ENCODE peak calls at places on chromosomes 7 and 10, in six cellular contexts. N is breast epithelium, O is A549, T is heart left ventricle, F is hepatocyte, X is adrenal gland. I is an unnamed sample. For H3K9me3, the result is how much of the 10 kb centered on the place peaks cover.

GRCh38 chr7:15459018-15459621 is 102.7 kb downstream of the AGMO start:
- DNase-seq in N (no peak), O (no peak), T (peak), F (no peak), X (no peak), I (no peak)

GRCh38 chr7:130845581-130846085 is 111.6 kb upstream of the KLF14 start:
- DNase-seq in N (no peak), O (peak), T (no peak), F (no peak), X (no peak), I (no peak)

GRCh38 chr7:73908123-73908611 is 47.2 kb downstream of the TMEM270 start:
- DNase-seq in N (no peak), O (no peak), T (no peak), F (no peak), X (no peak), I (no peak)

GRCh38 chr10:110029448-110029847 is 21.7 kb downstream of the ADD3 start:
- DNase-seq in N (no peak), O (no peak), T (no peak), F (no peak), X (no peak), I (no peak)

GRCh38 chr7:43834463-43835251 is 34.7 kb downstream of the MRPS24 start:
- DNase-seq in N (no peak), O (no peak), T (no peak), F (no peak), X (peak), I (peak)

GRCh38 chr10:49328401-49329185 is 29.6 kb downstream of the C10orf71 start:
- DNase-seq in N (no peak), O (no peak), T (no peak), F (no peak), X (no peak), I (no peak)

GRCh38 chr10:37952926-37953325 is 23.5 kb downstream of the ZNF25 start:
- DNase-seq in N (no peak), O (no peak), T (no peak), F (no peak), X (no peak), I (no peak)

GRCh38 chr7:27048438-27048837 is 47.4 kb downstream of the HOXA1 start:
- DNase-seq in N (no peak), O (no peak), T (no peak), F (no peak), X (no peak), I (no peak)

GRCh38 chr7:24827589-24827988 is 70.3 kb upstream of the GSDME start:
- DNase-seq in N (no peak), O (no peak), T (no peak), F (no peak), X (no peak), I (no peak)

GRCh38 chr7:128271471-128272454 is 30.7 kb downstream of the LEP start:
- DNase-seq in N (peak), O (no peak), T (no peak), F (no peak), X (no peak), I (no peak)

GRCh38 chr7:72278550-72278949 is 133.6 kb downstream of the CALN1 start:
- DNase-seq in N (no peak), O (no peak), T (no peak), F (no peak), X (no peak), I (no peak)

GRCh38 chr10:19971343-19971742 is 155.1 kb downstream of the PLXDC2 start:
- DNase-seq in N (no peak), O (no peak), T (no peak), F (no peak), X (no peak), I (no peak)

GRCh38 chr10:7186387-7187032 is 224.3 kb downstream of the SFMBT2 start:
- DNase-seq in N (no peak), O (no peak), T (no peak), F (no peak), X (no peak), I (no peak)

GRCh38 chr7:39950473-39951155 is 558 bp downstream of the CDK13 start:
- DNase-seq in N (peak), O (no peak), T (peak), F (peak), X (peak), I (peak)

GRCh38 chr10:28984431-28984830 is 304.4 kb upstream of the LYZL1 start:
- DNase-seq in N (peak), O (peak), T (peak), F (peak), X (peak), I (no peak)

GRCh38 chr7:30572212-30572839 is 22.4 kb upstream of the GARS1 start:
- DNase-seq in N (no peak), O (no peak), T (no peak), F (no peak), X (no peak), I (no peak)
- H3K9me3 ChIP-seq in N (under half), O (under half), T (under half), F (under half), X (under half), I (under half)

DNA sequence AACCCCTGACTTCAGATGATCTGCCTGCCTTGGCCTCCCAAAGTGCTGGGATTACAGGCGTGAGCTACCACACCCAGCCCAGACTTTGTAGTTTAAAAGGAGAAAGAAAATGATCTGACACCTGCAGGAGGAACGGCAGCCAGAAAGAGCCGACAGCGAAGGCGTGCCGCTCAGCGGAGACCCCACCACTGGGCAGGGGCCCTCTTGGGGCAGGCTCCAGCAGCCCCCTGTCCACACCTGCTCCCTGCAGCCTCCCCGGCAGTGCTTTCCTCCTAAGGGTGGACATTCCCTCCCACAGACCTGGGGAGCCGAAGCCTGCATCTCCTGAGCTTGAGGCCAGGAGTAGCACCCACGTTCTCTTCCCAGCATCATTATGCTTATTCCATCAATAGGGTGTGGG is 19.2 kb upstream of the CNPY1 start:
- DNase-seq in N (no peak), O (no peak), T (no peak), F (no peak), X (no peak), I (no peak)
- H3K27ac ChIP-seq in N (no peak), O (no peak), T (no peak), F (no peak), X (no peak), I (no peak)

GRCh38 chr7:14385074-14385473 is 395.6 kb upstream of the ETV1 start:
- DNase-seq in N (no peak), O (no peak), T (no peak), F (no peak), X (no peak), I (no peak)
- H3K9me3 ChIP-seq in N (under half), O (under half), T (under half), F (under half), X (under half), I (under half)

DNA sequence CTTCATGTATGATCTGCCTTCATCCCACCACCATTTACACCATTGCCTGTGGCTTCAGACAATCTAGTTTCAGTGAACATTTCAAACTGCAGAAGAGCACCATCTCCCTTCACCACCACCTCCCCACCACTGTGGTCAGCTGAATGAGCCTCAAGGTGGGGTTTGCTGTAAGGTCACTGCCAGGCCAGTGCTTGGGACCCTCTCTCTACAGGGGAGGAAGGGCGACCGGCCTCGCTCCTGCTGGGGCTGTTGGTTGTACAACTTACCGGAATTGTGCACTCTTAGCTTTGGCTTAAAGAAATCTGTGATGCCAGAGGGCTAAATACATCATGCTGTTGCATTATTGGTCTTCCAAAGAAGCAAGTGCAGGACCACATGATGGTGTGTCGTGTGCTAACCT is 26.6 kb downstream of the PFKP start:
- DNase-seq in N (no peak), O (no peak), T (no peak), F (no peak), X (no peak), I (no peak)
- H3K27ac ChIP-seq in N (peak), O (peak), T (no peak), F (peak), X (no peak), I (no peak)

DNA sequence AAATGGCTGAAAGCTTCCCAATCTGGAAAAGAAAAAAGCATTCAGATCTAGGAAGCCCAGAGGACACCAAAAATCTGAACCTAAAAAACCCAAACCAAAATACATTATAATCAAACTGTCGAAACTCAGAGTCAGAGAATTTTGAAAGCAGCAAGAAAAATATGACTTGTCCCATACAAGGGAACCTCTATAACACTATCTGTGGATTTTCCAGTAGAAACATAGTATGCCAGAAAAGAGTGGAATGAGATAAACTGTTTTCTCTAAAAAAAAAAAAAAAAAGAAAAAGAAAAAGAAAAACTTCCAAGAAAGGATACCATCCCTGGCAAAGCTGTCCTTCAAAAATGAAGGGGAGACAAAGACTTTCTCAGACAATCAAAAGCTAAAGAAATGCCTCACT is 179.0 kb downstream of the POM121L12 start:
- DNase-seq in N (no peak), O (no peak), T (no peak), F (no peak), X (no peak), I (no peak)
- H3K9me3 ChIP-seq in N (under half), O (under half), T (under half), F (under half), X (under half), I (under half)

GRCh38 chr7:116443101-116443523 is 56.4 kb upstream of the CAV2 start:
- DNase-seq in N (no peak), O (peak), T (no peak), F (peak), X (no peak), I (no peak)
- H3K27ac ChIP-seq in N (no peak), O (peak), T (no peak), F (peak), X (no peak), I (no peak)